ENCODE peak calls at places on chromosome 5, in eight cellular contexts. L, A, R, E, J, V, Y and N are unnamed samples.

GRCh38 chr5:67942451-67942830 is 273.1 kb upstream of the PIK3R1 start:
- DNase-seq in L (no peak), A (no peak), R (no peak), E (no peak), J (no peak), V (no peak), Y (no peak), N (no peak)

GRCh38 chr5:1958211-1959010 is 75.7 kb upstream of the IRX4 start:
- DNase-seq in L (no peak), A (no peak), R (no peak), E (no peak), J (no peak), V (no peak), Y (no peak), N (no peak)

GRCh38 chr5:41048986-41049385 is 22.2 kb downstream of the MROH2B start:
- DNase-seq in L (no peak), A (no peak), R (no peak), E (no peak), J (no peak), V (no peak), Y (no peak), N (no peak)

GRCh38 chr5:173764321-173765029 is 123.7 kb upstream of the CPEB4 start:
- DNase-seq in L (peak), A (no peak), R (peak), E (no peak), J (no peak), V (peak), Y (no peak), N (no peak)

GRCh38 chr5:17964067-17964466 is 329.8 kb downstream of the TAF11L14 start:
- DNase-seq in L (no peak), A (no peak), R (no peak), E (no peak), J (no peak), V (no peak), Y (no peak), N (no peak)

GRCh38 chr5:172777381-172778222 is 6.6 kb upstream of the DUSP1 start:
- DNase-seq in L (peak), A (no peak), R (peak), E (no peak), J (peak), V (no peak), Y (peak), N (peak)

GRCh38 chr5:76930083-76930482 is 22.8 kb upstream of the CRHBP start:
- DNase-seq in L (no peak), A (no peak), R (no peak), E (no peak), J (no peak), V (no peak), Y (no peak), N (no peak)

GRCh38 chr5:31232273-31232888 is 38.9 kb downstream of the CDH6 start:
- DNase-seq in L (no peak), A (peak), R (peak), E (peak), J (no peak), V (no peak), Y (no peak), N (no peak)

GRCh38 chr5:128516978-128517377 is 21.1 kb downstream of the FBN2 start:
- DNase-seq in L (no peak), A (no peak), R (no peak), E (no peak), J (no peak), V (no peak), Y (no peak), N (no peak)

GRCh38 chr5:60287174-60287771 is 393.7 kb upstream of the PDE4D start:
- DNase-seq in L (no peak), A (peak), R (peak), E (no peak), J (no peak), V (peak), Y (no peak), N (no peak)

GRCh38 chr5:168859471-168859870 is 280.3 kb upstream of the PANK3 start:
- DNase-seq in L (no peak), A (no peak), R (no peak), E (no peak), J (no peak), V (no peak), Y (no peak), N (no peak)

GRCh38 chr5:159913048-159913447 is 3.2 kb upstream of the ADRA1B start:
- DNase-seq in L (no peak), A (no peak), R (no peak), E (no peak), J (no peak), V (no peak), Y (no peak), N (no peak)

GRCh38 chr5:27523629-27524028 is 485.2 kb upstream of the CDH9 start:
- DNase-seq in L (no peak), A (no peak), R (no peak), E (no peak), J (no peak), V (no peak), Y (no peak), N (no peak)

GRCh38 chr5:9562101-9562500 is 16.2 kb upstream of the SEMA5A start:
- DNase-seq in L (no peak), A (no peak), R (no peak), E (no peak), J (no peak), V (no peak), Y (no peak), N (no peak)

GRCh38 chr5:14039576-14039975 is 95.1 kb upstream of the DNAH5 start:
- DNase-seq in L (no peak), A (no peak), R (no peak), E (no peak), J (no peak), V (no peak), Y (no peak), N (no peak)

GRCh38 chr5:38506302-38506701 is 50.1 kb downstream of the LIFR start:
- DNase-seq in L (no peak), A (no peak), R (no peak), E (no peak), J (no peak), V (no peak), Y (no peak), N (no peak)

GRCh38 chr5:36300181-36300926 is 1.3 kb downstream of the RANBP3L start:
- DNase-seq in L (no peak), A (peak), R (no peak), E (no peak), J (no peak), V (no peak), Y (no peak), N (no peak)

GRCh38 chr5:55816342-55816741 is 34.8 kb upstream of the IL31RA start:
- DNase-seq in L (no peak), A (no peak), R (no peak), E (no peak), J (no peak), V (peak), Y (no peak), N (no peak)

GRCh38 chr5:133293953-133294352 is 242.1 kb downstream of the HSPA4 start:
- DNase-seq in L (no peak), A (no peak), R (no peak), E (no peak), J (no peak), V (no peak), Y (no peak), N (no peak)

GRCh38 chr5:180590543-180591248 is 603 bp downstream of the SCGB3A1 start:
- DNase-seq in L (no peak), A (no peak), R (no peak), E (no peak), J (no peak), V (no peak), Y (no peak), N (no peak)

GRCh38 chr5:59525957-59526356 is 367.6 kb downstream of the PDE4D start:
- DNase-seq in L (no peak), A (no peak), R (no peak), E (no peak), J (no peak), V (peak), Y (no peak), N (no peak)

GRCh38 chr5:61371474-61371873 is 39.4 kb downstream of the ZSWIM6 start:
- DNase-seq in L (no peak), A (no peak), R (no peak), E (no peak), J (no peak), V (no peak), Y (no peak), N (no peak)

GRCh38 chr5:181084631-181085195 is 44.6 kb downstream of the BTNL9 start:
- DNase-seq in L (no peak), A (no peak), R (no peak), E (no peak), J (no peak), V (no peak), Y (no peak), N (no peak)

GRCh38 chr5:81232449-81233079 is 558 bp upstream of the CKMT2 start:
- DNase-seq in L (no peak), A (no peak), R (no peak), E (no peak), J (no peak), V (no peak), Y (no peak), N (no peak)

GRCh38 chr5:100574716-100575115 is 39.5 kb downstream of the FAM174A start:
- DNase-seq in L (no peak), A (no peak), R (no peak), E (no peak), J (no peak), V (no peak), Y (no peak), N (no peak)

GRCh38 chr5:180179399-180180197 is 29.4 kb downstream of the RASGEF1C start:
- DNase-seq in L (no peak), A (no peak), R (no peak), E (no peak), J (no peak), V (no peak), Y (no peak), N (no peak)

GRCh38 chr5:1974081-1974480 is 91.4 kb upstream of the IRX4 start:
- DNase-seq in L (no peak), A (no peak), R (no peak), E (no peak), J (no peak), V (no peak), Y (no peak), N (no peak)

GRCh38 chr5:159786901-159787691 is 129.2 kb upstream of the ADRA1B start:
- DNase-seq in L (peak), A (no peak), R (no peak), E (no peak), J (no peak), V (no peak), Y (no peak), N (no peak)

GRCh38 chr5:142597546-142598337 is 88.1 kb downstream of the FGF1 start:
- DNase-seq in L (no peak), A (no peak), R (no peak), E (no peak), J (no peak), V (peak), Y (no peak), N (no peak)

GRCh38 chr5:133232011-133232410 is 180.2 kb downstream of the HSPA4 start:
- DNase-seq in L (no peak), A (no peak), R (no peak), E (no peak), J (no peak), V (no peak), Y (no peak), N (no peak)

GRCh38 chr5:58462154-58462553 is 2.3 kb upstream of the PLK2 start:
- DNase-seq in L (no peak), A (no peak), R (peak), E (no peak), J (no peak), V (no peak), Y (no peak), N (no peak)

GRCh38 chr5:35264509-35264908 is 34.2 kb upstream of the PRLR start:
- DNase-seq in L (no peak), A (no peak), R (no peak), E (no peak), J (no peak), V (no peak), Y (no peak), N (no peak)

GRCh38 chr5:119315516-119315949 is 40.3 kb upstream of the TNFAIP8 start:
- DNase-seq in L (no peak), A (peak), R (peak), E (no peak), J (peak), V (no peak), Y (no peak), N (no peak)

GRCh38 chr5:100616291-100616690 is 81.1 kb downstream of the FAM174A start:
- DNase-seq in L (no peak), A (no peak), R (no peak), E (no peak), J (no peak), V (no peak), Y (no peak), N (no peak)

GRCh38 chr5:134568339-134568700 is 42.9 kb downstream of the JADE2 start:
- DNase-seq in L (no peak), A (no peak), R (no peak), E (no peak), J (no peak), V (no peak), Y (no peak), N (no peak)

GRCh38 chr5:127419007-127419406 is 98.4 kb upstream of the PRRC1 start:
- DNase-seq in L (no peak), A (no peak), R (no peak), E (no peak), J (no peak), V (no peak), Y (no peak), N (no peak)

GRCh38 chr5:5560016-5560415 is 137.5 kb downstream of the ICE1 start:
- DNase-seq in L (no peak), A (no peak), R (no peak), E (no peak), J (no peak), V (no peak), Y (no peak), N (no peak)